ENCODE peak calls at places on chromosomes 1 and 21, in four cellular contexts. A, O, E and M are unnamed samples.
A peak's percentile ranks its signal among the peaks of the same experiment; 100 is the strongest.

GRCh38 chr1:25572708-25573590 is 29.5 kb downstream of the LDLRAP1 start:
- DNase-seq in A (no peak), O (peak; percentile 44), E (no peak), M (no peak)

GRCh38 chr1:219298581-219299148 is 125.0 kb downstream of the LYPLAL1 start:
- DNase-seq in A (no peak), O (no peak), E (no peak), M (peak; percentile 65)

GRCh38 chr1:152189657-152190442 is 30.8 kb upstream of the RPTN start:
- DNase-seq in A (peak; percentile 83), O (peak; percentile 59), E (peak; percentile 81), M (peak; percentile 74)

GRCh38 chr1:119712342-119713038 is 756 bp downstream of the PHGDH start:
- DNase-seq in A (peak; percentile 94), O (peak; percentile 94), E (no peak), M (peak; percentile 80)

GRCh38 chr1:204588826-204589225 is 72.6 kb downstream of the MDM4 start:
- DNase-seq in A (no peak), O (no peak), E (no peak), M (no peak)

GRCh38 chr1:66438062-66438970 is 95.6 kb upstream of the SGIP1 start:
- DNase-seq in A (no peak), O (no peak), E (no peak), M (no peak)

GRCh38 chr21:29985866-29986265 is 46.1 kb upstream of the GRIK1 start:
- DNase-seq in A (no peak), O (no peak), E (no peak), M (no peak)

GRCh38 chr1:27388337-27389005 is 4.0 kb upstream of the GPR3 start:
- DNase-seq in A (peak; percentile 88), O (no peak), E (peak; percentile 87), M (peak; percentile 76)

GRCh38 chr1:32627596-32628162 is 22.7 kb downstream of the ZBTB8OS start:
- DNase-seq in A (no peak), O (peak; percentile 11), E (no peak), M (no peak)

GRCh38 chr1:53725238-53725689 is 13.7 kb downstream of the GLIS1 start:
- DNase-seq in A (no peak), O (peak; percentile 15), E (no peak), M (no peak)

GRCh38 chr1:170674986-170675385 is 11.1 kb downstream of the PRRX1 start:
- DNase-seq in A (no peak), O (peak; percentile 54), E (no peak), M (no peak)

GRCh38 chr1:62325076-62325475 is 5.8 kb upstream of the KANK4 start:
- DNase-seq in A (no peak), O (peak; percentile 28), E (no peak), M (no peak)

GRCh38 chr1:84062496-84062895 is 63.6 kb upstream of the TTLL7 start:
- DNase-seq in A (no peak), O (no peak), E (no peak), M (no peak)

GRCh38 chr21:44785620-44786344 is 15.8 kb downstream of the UBE2G2 start:
- DNase-seq in A (no peak), O (peak; percentile 28), E (no peak), M (no peak)

GRCh38 chr1:179591592-179592580 is at the start of gene TDRD5:
- DNase-seq in A (no peak), O (no peak), E (peak; percentile 71), M (no peak)

GRCh38 chr1:192485692-192486436 is 89.7 kb upstream of the RGS1 start:
- DNase-seq in A (peak; percentile 64), O (peak; percentile 100), E (no peak), M (peak; percentile 90)

GRCh38 chr1:62439652-62440371 is 3.0 kb downstream of the USP1 start:
- DNase-seq in A (no peak), O (peak; percentile 52), E (no peak), M (no peak)

GRCh38 chr1:231423648-231424047 is 1.6 kb upstream of the EGLN1 start:
- DNase-seq in A (no peak), O (no peak), E (no peak), M (no peak)
- H3K4me1 ChIP-seq in A (peaks cover 2% of the 10 kb centered on the region), O (peaks cover 4% of the 10 kb centered on the region), E (peaks cover 7% of the 10 kb centered on the region), M (peaks cover 36% of the 10 kb centered on the region)

DNA sequence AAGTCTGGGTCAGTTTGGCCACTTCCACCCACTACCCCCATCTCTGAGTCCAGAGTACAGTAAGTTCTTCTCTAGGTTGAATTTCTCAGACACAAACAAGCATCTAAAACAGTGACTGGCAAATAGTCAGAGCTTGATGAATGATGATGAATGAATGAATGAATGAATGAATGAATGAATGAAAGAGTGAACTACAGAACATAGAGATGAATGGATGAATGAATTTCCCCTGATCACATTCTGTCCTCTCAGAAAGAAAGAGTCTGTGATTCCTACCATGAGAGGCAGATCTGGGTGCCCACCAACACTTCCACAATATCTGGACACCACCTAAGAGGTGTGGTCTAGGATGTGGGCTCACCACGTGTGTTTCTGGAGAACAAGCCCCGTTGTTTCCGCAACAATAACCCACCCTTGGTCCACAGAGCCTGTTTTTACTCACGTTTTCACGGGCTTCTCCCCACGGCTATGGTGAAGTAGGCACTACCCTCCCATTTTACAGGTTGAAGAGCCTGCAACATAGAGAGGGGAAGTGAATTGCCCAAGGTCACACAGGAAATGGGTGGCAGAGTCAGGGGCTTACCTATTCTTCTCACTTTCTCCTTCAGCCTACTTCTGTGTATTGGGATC is 40.2 kb upstream of the IFFO2 start:
- DNase-seq in A (no peak), O (no peak), E (no peak), M (no peak)
- H3K4me1 ChIP-seq in A (peaks cover 4% of the 10 kb centered on the region), O (no peaks in the 10 kb centered on the region), E (no peaks in the 10 kb centered on the region), M (no peaks in the 10 kb centered on the region)

GRCh38 chr1:8136766-8137165 is 110.7 kb upstream of the ERRFI1 start:
- DNase-seq in A (no peak), O (no peak), E (no peak), M (no peak)

GRCh38 chr1:8139941-8140340 is 113.8 kb upstream of the ERRFI1 start:
- DNase-seq in A (no peak), O (no peak), E (no peak), M (no peak)

GRCh38 chr1:8138673-8139072 is 112.6 kb upstream of the ERRFI1 start:
- DNase-seq in A (no peak), O (no peak), E (no peak), M (no peak)

GRCh38 chr1:8137406-8138244 is 111.5 kb upstream of the ERRFI1 start:
- DNase-seq in A (no peak), O (peak; percentile 97), E (no peak), M (peak; percentile 78)

GRCh38 chr1:8139383-8139782 is 113.3 kb upstream of the ERRFI1 start:
- DNase-seq in A (no peak), O (no peak), E (no peak), M (no peak)
- H3K4me1 ChIP-seq in A (peaks cover 3% of the 10 kb centered on the region), O (peaks cover 21% of the 10 kb centered on the region), E (no peaks in the 10 kb centered on the region), M (peaks cover 22% of the 10 kb centered on the region)

GRCh38 chr1:232555581-232556189 is 74.2 kb downstream of the SIPA1L2 start:
- DNase-seq in A (no peak), O (no peak), E (no peak), M (no peak)
- H3K4me1 ChIP-seq in A (no peaks in the 10 kb centered on the region), O (no peaks in the 10 kb centered on the region), E (peaks cover 3% of the 10 kb centered on the region), M (peaks cover 89% of the 10 kb centered on the region)

GRCh38 chr1:211812584-211812983 is 18.0 kb downstream of the LPGAT1 start:
- DNase-seq in A (no peak), O (no peak), E (no peak), M (no peak)
- H3K4me1 ChIP-seq in A (no peaks in the 10 kb centered on the region), O (no peaks in the 10 kb centered on the region), E (peaks cover 9% of the 10 kb centered on the region), M (peaks cover 14% of the 10 kb centered on the region)